ENCODE peak calls at places on chromosomes 5 and 9, in four cellular contexts. Z, E, F and C are unnamed samples.

GRCh38 chr5:52997424-52997823 is 8.3 kb downstream of the ITGA2 start:
- DNase-seq in Z (no peak), E (no peak), F (no peak), C (no peak)

GRCh38 chr5:157972579-157972978 is 113.6 kb upstream of the CLINT1 start:
- DNase-seq in Z (no peak), E (no peak), F (no peak), C (no peak)

GRCh38 chr5:173278172-173278571 is 43.2 kb upstream of the NKX2-5 start:
- DNase-seq in Z (no peak), E (no peak), F (peak), C (no peak)

GRCh38 chr9:100099722-100100042 is 639 bp downstream of the INVS start:
- DNase-seq in Z (no peak), E (no peak), F (no peak), C (no peak)

GRCh38 chr9:22919423-22919822 is 472.8 kb downstream of the DMRTA1 start:
- DNase-seq in Z (no peak), E (no peak), F (no peak), C (no peak)

GRCh38 chr5:134003064-134003956 is 1.5 kb downstream of the VDAC1 start:
- DNase-seq in Z (no peak), E (no peak), F (no peak), C (no peak)

GRCh38 chr5:14153071-14153864 is 10.1 kb downstream of the TRIO start:
- DNase-seq in Z (no peak), E (no peak), F (no peak), C (no peak)

GRCh38 chr5:1755321-1755949 is 44.2 kb downstream of the MRPL36 start:
- DNase-seq in Z (no peak), E (no peak), F (no peak), C (no peak)

GRCh38 chr5:17305024-17305423 is 87.6 kb downstream of the BASP1 start:
- DNase-seq in Z (peak), E (no peak), F (no peak), C (no peak)

GRCh38 chr9:137776306-137776995 is 101.1 kb upstream of the CACNA1B start:
- DNase-seq in Z (no peak), E (no peak), F (no peak), C (no peak)

GRCh38 chr5:163914911-163915310 is 409.5 kb downstream of the MAT2B start:
- DNase-seq in Z (no peak), E (no peak), F (no peak), C (no peak)

GRCh38 chr5:170278611-170279500 is 18.7 kb downstream of the LCP2 start:
- DNase-seq in Z (no peak), E (no peak), F (no peak), C (no peak)

GRCh38 chr5:1182633-1183423 is 18.6 kb upstream of the SLC6A19 start:
- DNase-seq in Z (no peak), E (no peak), F (no peak), C (no peak)

GRCh38 chr9:27367922-27368316 is 71.0 kb upstream of the EQTN start:
- DNase-seq in Z (no peak), E (no peak), F (no peak), C (no peak)

GRCh38 chr5:149125386-149125891 is 15.9 kb upstream of the ABLIM3 start:
- DNase-seq in Z (no peak), E (peak), F (no peak), C (no peak)

GRCh38 chr5:127685662-127686061 is 17.5 kb upstream of the CCDC192 start:
- DNase-seq in Z (peak), E (peak), F (peak), C (no peak)

GRCh38 chr5:172902497-172903472 is 56.4 kb upstream of the RPL26L1 start:
- DNase-seq in Z (peak), E (no peak), F (peak), C (peak)

GRCh38 chr9:36064448-36065037 is 27.8 kb downstream of the RECK start:
- DNase-seq in Z (peak), E (peak), F (peak), C (peak)

GRCh38 chr5:112614986-112615385 is 122.7 kb upstream of the APC start:
- DNase-seq in Z (no peak), E (peak), F (no peak), C (no peak)

DNA sequence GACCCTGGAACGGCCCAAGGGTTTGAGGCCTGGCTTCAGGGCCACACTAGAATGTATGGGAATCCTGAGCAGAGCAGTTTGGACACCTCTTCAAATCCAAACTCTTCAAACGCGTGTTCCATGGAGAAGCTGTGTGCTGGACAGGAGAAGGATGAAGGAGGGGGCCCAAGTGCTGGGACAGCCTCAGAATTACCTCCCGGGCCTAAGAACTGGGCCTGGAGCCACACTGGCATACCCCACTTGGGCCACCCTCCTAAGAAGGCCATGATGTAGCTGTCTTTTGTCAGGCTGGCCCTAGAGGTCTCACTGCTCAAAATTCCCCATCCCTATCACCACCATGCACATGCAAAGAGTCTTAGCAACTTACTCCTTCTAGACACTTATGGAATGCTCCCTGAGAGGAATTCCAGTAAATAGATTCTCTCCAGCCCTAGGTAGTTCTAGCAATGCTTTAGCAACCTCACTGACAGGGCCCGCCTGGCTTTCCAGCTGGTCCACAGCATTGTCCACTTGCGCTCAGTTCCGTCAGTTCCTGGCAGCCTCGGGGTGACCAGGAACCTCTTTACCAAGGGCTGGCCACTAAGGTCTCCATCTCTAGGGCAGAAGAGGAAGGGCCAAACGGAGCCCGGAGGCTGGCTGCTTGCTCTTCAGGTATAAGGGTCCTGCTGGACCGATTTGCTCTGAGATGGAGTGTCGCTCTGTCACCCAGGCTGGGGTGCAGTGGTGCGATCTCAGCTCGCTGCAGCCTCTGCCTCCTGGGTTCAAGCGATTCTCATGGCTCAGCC is 75.3 kb downstream of the RGS3 start:
- DNase-seq in Z (no peak), E (no peak), F (no peak), C (no peak)
- TF ChIP-seq CTCF in Z (no peak), E (no peak), F (no peak), C (no peak)

GRCh38 chr5:51684794-51685355 is 301.6 kb downstream of the ISL1 start:
- DNase-seq in Z (no peak), E (no peak), F (peak), C (no peak)
- TF ChIP-seq CTCF in Z (no peak), E (peak), F (no peak), C (peak)

GRCh38 chr9:127397722-127398647 is 1.0 kb downstream of the SLC2A8 start:
- DNase-seq in Z (peak), E (peak), F (peak), C (peak)
- TF ChIP-seq CTCF in Z (peak), E (no peak), F (peak), C (peak)

DNA sequence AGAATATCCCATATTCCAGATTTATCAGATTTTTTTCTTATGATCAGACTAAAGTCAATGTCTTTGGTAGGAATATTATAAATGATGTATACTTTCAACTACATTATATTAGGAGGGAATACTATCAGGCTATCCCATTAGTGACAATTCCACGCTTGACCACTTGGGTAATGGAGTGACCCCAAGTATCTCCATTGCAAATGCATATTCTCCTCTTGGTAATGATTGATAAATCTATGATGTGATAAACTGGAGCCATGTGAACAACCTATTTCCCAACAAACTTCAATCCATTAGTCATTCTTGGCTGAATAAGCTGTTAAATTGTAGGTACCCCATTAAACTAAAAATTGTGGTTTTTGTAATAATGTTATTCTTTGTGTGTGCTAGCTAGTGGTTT is 12.2 kb upstream of the MPDZ start:
- DNase-seq in Z (no peak), E (no peak), F (no peak), C (no peak)
- TF ChIP-seq CTCF in Z (peak), E (peak), F (no peak), C (peak)